ENCODE peak calls at places on chromosomes 2 and 18, in ten cellular contexts. Y, Q, R, D, I, O, G, L, Z and P are unnamed samples.

GRCh38 chr2:177574357-177574756 is 181.8 kb downstream of the AGPS start:
- DNase-seq in Q (no peak), I (no peak), L (no peak), Y (no peak), O (no peak), G (no peak), Z (no peak), R (no peak), D (no peak), P (no peak)

GRCh38 chr2:28345619-28346018 is 47.0 kb upstream of the FOSL2 start:
- DNase-seq in O (no peak), G (no peak), L (no peak), Z (no peak), R (no peak), Q (no peak), Y (no peak), I (no peak), D (no peak), P (no peak)

GRCh38 chr2:54724560-54725342 is 1.3 kb downstream of the EML6 start:
- DNase-seq in G (peak), Y (no peak), R (peak), O (peak), Z (peak), L (peak), Q (no peak), D (peak), I (no peak), P (no peak)

GRCh38 chr2:215825709-215826108 is 187.6 kb downstream of the MREG start:
- DNase-seq in L (no peak), D (no peak), I (no peak), R (no peak), G (no peak), Q (no peak), O (no peak), Y (no peak), Z (no peak), P (no peak)

GRCh38 chr18:30566877-30567276 is 475.7 kb downstream of the DSC3 start:
- DNase-seq in Q (no peak), Z (no peak), L (no peak), I (no peak), O (no peak), Y (no peak), D (no peak), R (no peak), G (no peak), P (no peak)

GRCh38 chr2:40123321-40123720 is 328.6 kb downstream of the SLC8A1 start:
- DNase-seq in D (no peak), Y (no peak), L (no peak), G (no peak), R (no peak), Q (no peak), I (no peak), Z (no peak), O (no peak), P (no peak)

GRCh38 chr2:171479154-171479814 is 43.0 kb upstream of the CYBRD1 start:
- DNase-seq in I (no peak), L (no peak), Q (no peak), Y (no peak), O (no peak), Z (no peak), D (no peak), R (no peak), G (no peak), P (no peak)

GRCh38 chr2:16209799-16210198 is 269.4 kb downstream of the MYCN start:
- DNase-seq in L (no peak), O (no peak), Z (no peak), R (no peak), Y (no peak), Q (no peak), G (no peak), D (no peak), I (no peak), P (no peak)

GRCh38 chr18:70454705-70455322 is 166.0 kb downstream of the SOCS6 start:
- DNase-seq in G (no peak), L (peak), Q (no peak), D (peak), O (peak), I (peak), Z (peak), R (peak), Y (peak), P (no peak)

GRCh38 chr18:55323051-55323994 is 264.7 kb downstream of the TCF4 start:
- DNase-seq in Z (no peak), I (no peak), O (no peak), Y (no peak), R (no peak), L (peak), G (no peak), Q (no peak), D (peak), P (no peak)

GRCh38 chr18:1884623-1885022 is 686.7 kb downstream of the METTL4 start:
- DNase-seq in D (no peak), Y (no peak), I (no peak), Z (no peak), O (no peak), Q (no peak), L (no peak), G (no peak), R (no peak), P (no peak)

GRCh38 chr18:51123936-51124486 is 73.5 kb downstream of the MEX3C start:
- DNase-seq in L (no peak), O (no peak), I (no peak), Y (no peak), R (no peak), Q (no peak), Z (no peak), G (no peak), D (no peak), P (no peak)

GRCh38 chr18:45361148-45361851 is 254.0 kb upstream of the SLC14A2 start:
- DNase-seq in D (no peak), I (no peak), Y (peak), R (no peak), Z (no peak), O (no peak), Q (no peak), G (no peak), L (peak), P (no peak)

GRCh38 chr2:134119672-134120159 is 134.2 kb upstream of the MGAT5 start:
- DNase-seq in I (peak), R (peak), O (peak), Z (peak), D (peak), G (peak), Q (peak), L (peak), Y (peak), P (peak)

GRCh38 chr18:75341897-75342296 is 85.6 kb downstream of the SMIM21 start:
- DNase-seq in G (no peak), L (no peak), I (no peak), Y (no peak), Z (no peak), R (no peak), D (no peak), Q (no peak), O (no peak), P (no peak)

GRCh38 chr2:221075203-221075602 is 496.9 kb downstream of the EPHA4 start:
- DNase-seq in L (no peak), Q (no peak), Y (no peak), Z (no peak), G (no peak), I (no peak), D (no peak), R (no peak), O (no peak), P (no peak)

GRCh38 chr2:16252251-16252650 is 311.9 kb downstream of the MYCN start:
- DNase-seq in Z (no peak), R (no peak), Q (no peak), D (no peak), G (no peak), Y (no peak), O (no peak), L (no peak), I (no peak), P (no peak)

GRCh38 chr2:237128026-237128703 is 42.5 kb downstream of the COPS8 start:
- DNase-seq in Q (peak), I (no peak), R (peak), D (no peak), Y (peak), G (no peak), L (no peak), Z (peak), O (no peak), P (peak)

GRCh38 chr2:159936471-159936870 is 125.9 kb downstream of the PLA2R1 start:
- DNase-seq in Q (no peak), R (no peak), Y (no peak), Z (no peak), G (no peak), D (no peak), L (peak), O (no peak), I (no peak), P (no peak)

GRCh38 chr2:237456200-237456731 is 30.8 kb upstream of the MLPH start:
- DNase-seq in I (no peak), Y (peak), R (no peak), Q (no peak), Z (no peak), L (peak), G (no peak), D (no peak), O (no peak), P (no peak)

GRCh38 chr2:46001741-46002506 is 295.3 kb upstream of the EPAS1 start:
- DNase-seq in D (no peak), R (no peak), Y (no peak), Q (no peak), O (no peak), Z (no peak), L (no peak), I (no peak), G (no peak), P (no peak)